ENCODE peak calls at places on chromosomes 7 and 10, in nine cellular contexts. H is nephron progenitor cell; E is GM19239; O is choroid plexus epithelial cell; U is ovary; K is activated naive CD8-positive, alpha-beta T cell treated with anti-CD3 and anti-CD28 coated beads, Interleukin-2, amount 10 ng/mL, durations not matched to agents 7 days and 5 days; I is stimulated activated CD8-positive, alpha-beta memory T cell treated with anti-CD3 and anti-CD28 coated beads, Interleukin-4, amount 100 ng/mL, for 48 hours; J is A172; G is stimulated activated CD4-positive, alpha-beta T cell treated with anti-CD3 and anti-CD28 coated beads, Interleukin-2, amount 100 ng/mL, for 24 hours. W is an unnamed sample.

GRCh38 chr7:157974678-157975230 is 612.9 kb downstream of the PTPRN2 start:
- DNase-seq in H (no peak), E (no peak), O (no peak), U (no peak), K (no peak), I (no peak), J (no peak), G (no peak), W (no peak)

GRCh38 chr7:155815332-155816191 is 3.3 kb upstream of the SHH start:
- DNase-seq in H (peak; percentile 79), E (peak; percentile 88), O (peak; percentile 64), U (no peak), K (peak; percentile 85), I (peak; percentile 89), J (peak; percentile 47), G (peak; percentile 84), W (peak; percentile 34)

GRCh38 chr7:84823530-84823929 is 363.3 kb downstream of the SEMA3D start:
- DNase-seq in H (no peak), E (no peak), O (no peak), U (no peak), K (no peak), I (no peak), J (no peak), G (no peak), W (no peak)

GRCh38 chr7:111229951-111230350 is 139.0 kb downstream of the LRRN3 start:
- DNase-seq in H (no peak), E (no peak), O (no peak), U (no peak), K (no peak), I (no peak), J (no peak), G (no peak), W (no peak)

GRCh38 chr7:138000081-138000701 is 1.7 kb downstream of the CREB3L2 start:
- DNase-seq in H (peak; percentile 64), E (no peak), O (peak; percentile 99), U (peak; percentile 54), K (no peak), I (no peak), J (peak; percentile 26), G (no peak), W (peak; percentile 90)

GRCh38 chr7:66894463-66895080 is 26.5 kb upstream of the TMEM248 start:
- DNase-seq in H (peak; percentile 34), E (no peak), O (peak; percentile 79), U (no peak), K (no peak), I (no peak), J (peak; percentile 46), G (no peak), W (peak; percentile 38)

GRCh38 chr7:120996983-120997334 is 8.4 kb downstream of the CPED1 start:
- DNase-seq in H (no peak), E (no peak), O (no peak), U (no peak), K (no peak), I (no peak), J (no peak), G (no peak), W (no peak)

GRCh38 chr10:95539560-95540284 is 21.4 kb downstream of the SORBS1 start:
- DNase-seq in H (no peak), E (no peak), O (no peak), U (no peak), K (no peak), I (no peak), J (no peak), G (no peak), W (no peak)

GRCh38 chr7:99098317-99098823 is 45.5 kb downstream of the SMURF1 start:
- DNase-seq in H (no peak), E (no peak), O (no peak), U (no peak), K (no peak), I (no peak), J (no peak), G (no peak), W (no peak)

GRCh38 chr10:26540601-26541000 is 102.5 kb downstream of the APBB1IP start:
- DNase-seq in H (no peak), E (peak; percentile 28), O (no peak), U (no peak), K (no peak), I (no peak), J (no peak), G (no peak), W (peak; percentile 19)

GRCh38 chr10:46106410-46107255 is 60.6 kb upstream of the MSMB start:
- DNase-seq in H (peak; percentile 75), E (peak; percentile 33), O (peak; percentile 67), U (peak; percentile 33), K (peak; percentile 67), I (peak; percentile 64), J (peak; percentile 54), G (peak; percentile 63), W (peak; percentile 77)

GRCh38 chr7:32164341-32164996 is 94.3 kb upstream of the PDE1C start:
- DNase-seq in H (peak; percentile 12), E (no peak), O (peak; percentile 76), U (no peak), K (no peak), I (no peak), J (peak; percentile 94), G (no peak), W (peak; percentile 57)

GRCh38 chr10:7787150-7787856 is 490 bp downstream of the KIN start:
- DNase-seq in H (no peak), E (peak; percentile 4), O (peak; percentile 33), U (no peak), K (no peak), I (peak; percentile 31), J (no peak), G (peak; percentile 10), W (peak; percentile 11)

GRCh38 chr7:107922891-107923290 is 31.9 kb downstream of the DLD start:
- DNase-seq in H (no peak), E (no peak), O (peak; percentile 49), U (no peak), K (no peak), I (no peak), J (no peak), G (no peak), W (no peak)

GRCh38 chr10:60732240-60733188 is 45.8 kb upstream of the CDK1 start:
- DNase-seq in H (peak; percentile 30), E (no peak), O (no peak), U (peak; percentile 49), K (peak; percentile 26), I (peak; percentile 28), J (no peak), G (peak; percentile 26), W (no peak)

GRCh38 chr7:148303295-148304013 is 287.1 kb upstream of the C7orf33 start:
- DNase-seq in H (peak; percentile 9), E (no peak), O (peak; percentile 84), U (peak; percentile 70), K (no peak), I (no peak), J (peak; percentile 69), G (no peak), W (peak; percentile 84)

GRCh38 chr7:40329601-40330153 is 194.9 kb downstream of the SUGCT start:
- DNase-seq in H (no peak), E (peak; percentile 24), O (peak; percentile 83), U (no peak), K (no peak), I (no peak), J (peak; percentile 53), G (no peak), W (peak; percentile 63)

GRCh38 chr7:1085910-1086421 is 1.9 kb upstream of the GPER1 start:
- DNase-seq in H (no peak), E (no peak), O (no peak), U (no peak), K (no peak), I (no peak), J (peak; percentile 18), G (no peak), W (no peak)

GRCh38 chr10:60299961-60300883 is 89.5 kb downstream of the ANK3 start:
- DNase-seq in H (no peak), E (no peak), O (peak; percentile 66), U (no peak), K (no peak), I (no peak), J (peak; percentile 70), G (no peak), W (peak; percentile 81)

GRCh38 chr7:2196381-2197378 is 36.1 kb downstream of the MAD1L1 start:
- DNase-seq in H (no peak), E (no peak), O (no peak), U (no peak), K (no peak), I (no peak), J (no peak), G (no peak), W (no peak)

W was measured in cardiac muscle cell.